ENCODE peak calls at places on chromosomes 16 and 17, in seven cellular contexts. O is mesenchymal stem cell, Z is neuronal stem cell, T is H9, V is IMR-90, X is trophoblast cell, R is H1. B is an unnamed sample.

GRCh38 chr17:50051606-50052005 is 4.3 kb upstream of the ITGA3 start:
- DNase-seq in T (no peak), Z (no peak), X (no peak), O (no peak), V (no peak), R (no peak), B (no peak)

GRCh38 chr17:66523378-66524174 is 221.2 kb downstream of the PRKCA start:
- DNase-seq in X (no peak), R (no peak), Z (no peak), T (no peak), V (peak), O (peak), B (no peak)

GRCh38 chr17:82917656-82918345 is 78.0 kb upstream of the ZNF750 start:
- DNase-seq in V (peak), Z (no peak), O (peak), T (peak), X (no peak), R (peak), B (peak)

GRCh38 chr16:81319221-81319912 is 4.6 kb downstream of the GAN start:
- DNase-seq in O (peak), T (no peak), X (no peak), R (no peak), V (peak), Z (no peak), B (peak)

GRCh38 chr16:15586716-15587115 is 56.2 kb downstream of the MARF1 start:
- DNase-seq in O (no peak), T (no peak), V (no peak), Z (no peak), R (no peak), X (no peak), B (no peak)

GRCh38 chr17:37179893-37180292 is 195.9 kb upstream of the C17orf78 start:
- DNase-seq in O (peak), V (peak), T (no peak), Z (no peak), R (no peak), X (no peak), B (peak)

GRCh38 chr17:49567104-49567521 is 8.6 kb upstream of the NXPH3 start:
- DNase-seq in O (no peak), X (no peak), Z (no peak), R (no peak), T (no peak), V (no peak), B (no peak)

GRCh38 chr17:76354317-76354729 is 607 bp upstream of the PRPSAP1 start:
- DNase-seq in O (no peak), R (no peak), V (no peak), Z (no peak), X (no peak), T (no peak), B (no peak)

GRCh38 chr17:66580601-66581385 is 254.1 kb upstream of the CACNG5 start:
- DNase-seq in V (peak), T (peak), R (no peak), O (peak), X (no peak), Z (no peak), B (no peak)

GRCh38 chr17:72931163-72931562 is 161.3 kb downstream of the SLC39A11 start:
- DNase-seq in X (no peak), Z (no peak), V (no peak), O (no peak), T (peak), R (no peak), B (no peak)

GRCh38 chr17:76581515-76581914 is 4.1 kb downstream of the ST6GALNAC2 start:
- DNase-seq in Z (no peak), V (no peak), X (no peak), O (no peak), R (no peak), T (peak), B (no peak)

GRCh38 chr17:78000351-78000750 is 41.8 kb downstream of the TNRC6C start:
- DNase-seq in V (peak), Z (no peak), X (no peak), O (peak), R (no peak), T (no peak), B (no peak)

GRCh38 chr17:82830249-82830661 is 9.6 kb downstream of the ZNF750 start:
- DNase-seq in O (no peak), Z (no peak), V (peak), R (no peak), T (no peak), X (no peak), B (no peak)

GRCh38 chr16:69311533-69312388 is 611 bp downstream of the VPS4A start:
- DNase-seq in X (peak), O (peak), T (peak), V (no peak), Z (peak), R (peak), B (peak)

GRCh38 chr16:27083861-27084261 is 17.1 kb downstream of the C16orf82 start:
- DNase-seq in Z (peak), X (no peak), V (no peak), R (peak), O (no peak), T (peak), B (peak)

GRCh38 chr17:75242461-75243042 is 18.9 kb downstream of the GGA3 start:
- DNase-seq in Z (no peak), X (no peak), V (no peak), T (no peak), O (no peak), R (no peak), B (no peak)

GRCh38 chr17:7226721-7227710 is 7.3 kb downstream of the ACADVL start:
- DNase-seq in O (no peak), Z (no peak), R (no peak), T (no peak), V (no peak), X (no peak), B (no peak)
- H2BK120ac ChIP-seq in O (no peak), Z (no peak), R (no peak), T (no peak), V (no peak), X (no peak), B (no peak)

DNA sequence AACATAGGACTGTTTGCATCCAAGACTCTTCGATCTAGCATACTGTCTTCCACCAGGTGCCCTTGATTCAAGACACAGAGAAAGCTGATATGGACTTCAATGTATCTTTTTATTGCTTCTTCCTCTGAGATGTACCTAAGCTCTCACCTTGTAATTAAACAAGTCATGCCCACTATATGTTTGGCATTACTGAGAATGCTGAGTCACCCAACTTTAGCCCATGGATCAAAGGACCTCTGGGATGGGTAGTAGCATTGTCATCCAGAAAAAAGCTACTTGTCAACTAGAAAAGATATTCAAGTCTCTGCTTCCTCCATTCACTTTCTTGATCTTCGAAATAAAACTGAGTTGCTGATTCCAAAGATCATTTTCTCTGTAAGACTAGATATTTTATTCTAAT is 37.8 kb downstream of the CDH8 start:
- DNase-seq in R (no peak), O (no peak), T (no peak), X (no peak), Z (no peak), V (no peak), B (no peak)
- H2BK120ac ChIP-seq in R (no peak), O (no peak), T (no peak), X (no peak), Z (no peak), V (no peak), B (no peak)

GRCh38 chr16:68290455-68290854 is 20.3 kb downstream of the SLC7A6OS start:
- DNase-seq in X (no peak), O (no peak), T (no peak), V (no peak), Z (no peak), R (no peak), B (no peak)
- H2BK120ac ChIP-seq in X (no peak), O (no peak), T (no peak), V (no peak), Z (no peak), R (no peak), B (no peak)

DNA sequence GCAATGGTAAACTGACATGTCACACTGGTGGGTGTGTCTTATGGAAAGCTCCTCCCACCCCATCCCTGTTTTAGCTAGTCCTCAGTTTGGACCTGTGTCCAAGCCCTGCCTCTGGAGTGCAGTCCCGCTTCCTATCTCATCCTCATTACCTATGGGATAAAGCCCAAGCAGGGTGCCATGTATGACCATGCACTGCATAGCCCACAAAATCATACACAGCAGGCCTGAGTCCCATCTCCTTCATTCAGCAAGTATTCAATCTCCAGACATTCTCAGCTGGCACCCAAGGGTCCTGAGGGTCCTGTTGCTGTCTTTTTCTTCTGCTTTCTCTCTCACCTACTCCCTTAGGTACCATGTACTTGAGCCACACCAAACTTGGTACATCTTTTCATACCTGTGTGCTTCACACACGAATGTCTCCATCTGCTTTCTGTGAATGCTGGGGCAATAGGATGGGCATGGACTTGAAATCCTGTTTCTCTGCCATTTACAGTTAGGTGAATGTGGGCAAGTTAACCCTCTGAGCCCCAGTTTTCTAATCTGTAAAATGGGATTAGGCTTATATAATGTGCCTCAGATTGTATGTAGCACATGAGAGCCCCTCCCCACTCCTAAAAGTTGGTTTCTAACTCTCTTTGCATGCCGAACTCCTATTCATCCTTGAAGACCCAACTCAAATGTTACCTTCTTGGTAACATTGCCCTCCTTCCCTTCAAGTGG is 28.5 kb downstream of the TNS4 start:
- DNase-seq in O (no peak), R (no peak), X (no peak), Z (no peak), T (no peak), V (peak), B (no peak)
- H2BK120ac ChIP-seq in O (no peak), R (no peak), X (no peak), Z (no peak), T (no peak), V (peak), B (no peak)